ENCODE peak calls at places on chromosomes 4 and X, in nine cellular contexts. I is osteoblast, Q is IMR-90, A is PC-3, N is GM23248, G is H9, F is MM.1S, H is neural progenitor cell, C is SK-N-SH. J is an unnamed sample.

GRCh38 chr4:99968330-99968729 is 18.3 kb upstream of the H2AZ1 start:
- DNase-seq in I (peak; percentile 86), Q (peak; percentile 93), A (peak; percentile 49), N (peak; percentile 80), G (no peak), F (no peak), H (no peak), C (no peak), J (no peak)

GRCh38 chrX:18973527-18974192 is 10.3 kb downstream of the PHKA2 start:
- DNase-seq in I (no peak), Q (no peak), A (peak; percentile 16), N (no peak), G (no peak), F (no peak), H (peak; percentile 15), C (no peak), J (peak; percentile 81)

GRCh38 chr4:37476691-37477090 is 209.5 kb downstream of the RELL1 start:
- DNase-seq in I (no peak), Q (no peak), A (no peak), N (no peak), G (no peak), F (no peak), H (no peak), C (no peak), J (no peak)

GRCh38 chr4:80183196-80184052 is 13.9 kb upstream of the PRDM8 start:
- DNase-seq in I (peak; percentile 86), Q (no peak), A (no peak), N (peak; percentile 44), G (peak; percentile 36), F (no peak), H (peak; percentile 33), C (peak; percentile 79), J (no peak)

GRCh38 chr4:99868126-99868596 is 26.1 kb downstream of the LAMTOR3 start:
- DNase-seq in I (no peak), Q (peak; percentile 25), A (no peak), N (peak; percentile 88), G (peak; percentile 32), F (no peak), H (peak; percentile 26), C (no peak), J (no peak)

GRCh38 chr4:45701616-45702015 is 422.2 kb downstream of the GABRG1 start:
- DNase-seq in I (peak; percentile 31), Q (no peak), A (no peak), N (no peak), G (no peak), F (no peak), H (no peak), C (no peak), J (no peak)

GRCh38 chrX:108224218-108224617 is 132.6 kb downstream of the ATG4A start:
- DNase-seq in I (peak; percentile 51), Q (no peak), A (no peak), N (no peak), G (no peak), F (no peak), H (no peak), C (no peak), J (no peak)

GRCh38 chrX:100687128-100687527 is 43.1 kb downstream of the SRPX2 start:
- DNase-seq in I (no peak), Q (no peak), A (no peak), N (no peak), G (no peak), F (peak; percentile 37), H (no peak), C (no peak), J (no peak)

GRCh38 chrX:39582091-39582490 is 515.7 kb downstream of the BCOR start:
- DNase-seq in I (no peak), Q (no peak), A (peak; percentile 38), N (no peak), G (no peak), F (no peak), H (no peak), C (no peak), J (no peak)

GRCh38 chrX:100831219-100831946 is 11.2 kb downstream of the CSTF2 start:
- DNase-seq in I (no peak), Q (no peak), A (no peak), N (no peak), G (no peak), F (no peak), H (no peak), C (no peak), J (no peak)

GRCh38 chr4:39976141-39976944 is 1.4 kb downstream of the PDS5A start:
- DNase-seq in I (peak; percentile 91), Q (peak; percentile 82), A (peak; percentile 68), N (peak; percentile 92), G (peak; percentile 82), F (peak; percentile 85), H (peak; percentile 91), C (peak; percentile 84), J (peak; percentile 86)

GRCh38 chr4:8892556-8893226 is 21.1 kb upstream of the HMX1 start:
- DNase-seq in I (no peak), Q (no peak), A (no peak), N (no peak), G (no peak), F (no peak), H (peak; percentile 23), C (peak; percentile 50), J (no peak)

GRCh38 chr4:186216465-186217024 is 10.8 kb upstream of the KLKB1 start:
- DNase-seq in I (no peak), Q (no peak), A (no peak), N (peak; percentile 27), G (no peak), F (no peak), H (no peak), C (peak; percentile 68), J (no peak)

GRCh38 chrX:39158801-39159657 is 357.8 kb downstream of the MID1IP1 start:
- DNase-seq in I (peak; percentile 82), Q (peak; percentile 11), A (peak; percentile 33), N (peak; percentile 26), G (no peak), F (peak; percentile 66), H (no peak), C (peak; percentile 59), J (no peak)

GRCh38 chr4:42892413-42892812 is at the start of gene GRXCR1:
- DNase-seq in I (no peak), Q (no peak), A (no peak), N (no peak), G (no peak), F (no peak), H (no peak), C (no peak), J (no peak)

GRCh38 chrX:109125304-109125703 is 356.6 kb downstream of the GUCY2F start:
- DNase-seq in I (no peak), Q (no peak), A (no peak), N (no peak), G (no peak), F (no peak), H (no peak), C (no peak), J (no peak)

GRCh38 chr4:123484291-123484926 is 87.8 kb downstream of the SPRY1 start:
- DNase-seq in I (no peak), Q (peak; percentile 42), A (peak; percentile 14), N (no peak), G (no peak), F (no peak), H (no peak), C (no peak), J (no peak)

GRCh38 chr4:123479944-123480343 is 83.3 kb downstream of the SPRY1 start:
- DNase-seq in I (no peak), Q (peak; percentile 10), A (peak; percentile 62), N (peak; percentile 12), G (no peak), F (no peak), H (no peak), C (no peak), J (no peak)

GRCh38 chr4:123478859-123479345 is 82.3 kb downstream of the SPRY1 start:
- DNase-seq in I (no peak), Q (peak; percentile 49), A (peak; percentile 87), N (no peak), G (no peak), F (no peak), H (no peak), C (no peak), J (no peak)

GRCh38 chr4:123477804-123478209 is 81.2 kb downstream of the SPRY1 start:
- DNase-seq in I (no peak), Q (peak; percentile 50), A (no peak), N (peak; percentile 41), G (no peak), F (no peak), H (no peak), C (no peak), J (no peak)

DNA sequence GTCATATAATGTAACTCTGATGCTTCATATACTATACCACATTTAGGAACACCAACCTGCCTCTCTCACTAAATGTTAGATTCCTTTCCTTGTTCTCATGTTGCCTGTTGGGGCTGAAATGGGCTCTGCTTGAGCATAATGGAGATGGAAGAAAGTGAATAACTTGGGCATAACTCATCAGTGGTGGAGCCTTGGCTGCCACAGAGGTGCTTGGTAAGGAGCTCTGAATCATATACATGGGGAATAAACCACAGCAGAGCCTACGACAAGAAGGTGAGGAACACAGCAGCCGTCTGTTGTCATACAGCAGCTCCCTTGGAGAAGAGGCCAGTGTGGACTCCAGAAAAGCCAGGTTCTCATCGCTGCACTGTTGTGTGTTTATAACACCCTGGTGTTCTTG is 84.4 kb downstream of the SPRY1 start:
- DNase-seq in I (no peak), Q (peak; percentile 92), A (peak; percentile 72), N (peak; percentile 85), G (no peak), F (no peak), H (no peak), C (no peak), J (no peak)
- H3K27me3 ChIP-seq in I (no peaks in the 10 kb centered on the region), Q (no peaks in the 10 kb centered on the region), A (no peaks in the 10 kb centered on the region), N (no peaks in the 10 kb centered on the region), G (no peaks in the 10 kb centered on the region), F (no peaks in the 10 kb centered on the region), H (no peaks in the 10 kb centered on the region), C (no peaks in the 10 kb centered on the region), J (no peaks in the 10 kb centered on the region)

GRCh38 chr4:30553721-30554120 is 166.4 kb upstream of the PCDH7 start:
- DNase-seq in I (no peak), Q (peak; percentile 0), A (no peak), N (no peak), G (no peak), F (no peak), H (no peak), C (no peak), J (no peak)
- H3K4me2 ChIP-seq in I (no peak overlapping the region), Q (no peak overlapping the region), A (no peak overlapping the region), N (no peak overlapping the region), G (no peak overlapping the region), F (no peak overlapping the region), H (no peak overlapping the region), C (no peak overlapping the region), J (no peak overlapping the region)

DNA sequence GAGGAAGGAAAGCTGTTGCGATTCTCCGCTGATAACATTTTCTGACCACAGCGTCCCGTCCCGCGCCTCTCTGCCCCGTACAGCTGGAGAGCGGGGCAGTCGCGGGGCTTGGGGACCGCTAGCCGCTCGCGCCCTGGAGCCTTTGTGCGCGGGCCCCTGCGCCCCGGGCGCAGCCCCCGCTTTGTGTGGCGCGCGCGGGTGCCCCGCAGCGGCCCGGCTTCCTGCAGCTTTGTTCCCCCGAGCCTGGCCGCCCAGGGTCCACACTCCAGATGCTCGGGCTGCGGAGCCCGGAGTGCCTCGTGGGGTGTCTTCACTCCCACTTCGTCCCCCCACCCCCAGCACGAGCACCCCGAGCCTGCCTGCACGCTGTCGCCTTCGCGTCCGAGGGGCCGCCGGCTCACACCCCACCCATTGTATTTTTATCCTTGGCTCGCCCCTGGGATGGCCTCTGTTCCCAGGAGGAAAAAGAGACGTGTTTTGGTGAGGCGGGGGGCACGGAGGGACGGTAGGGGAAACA is 535 bp downstream of the TMEM131L start:
- DNase-seq in I (peak; percentile 93), Q (no peak), A (no peak), N (peak; percentile 57), G (no peak), F (no peak), H (peak; percentile 20), C (peak; percentile 75), J (peak; percentile 78)
- H4K20me1 ChIP-seq in I (peaks cover 3% of the 10 kb centered on the region), Q (peaks cover 3% of the 10 kb centered on the region), A (no peaks in the 10 kb centered on the region), N (no peaks in the 10 kb centered on the region), G (no peaks in the 10 kb centered on the region), F (no peaks in the 10 kb centered on the region), H (peaks cover 22% of the 10 kb centered on the region), C (no peaks in the 10 kb centered on the region), J (peaks cover 37% of the 10 kb centered on the region)

GRCh38 chr4:3492741-3493719 is 29.9 kb downstream of the DOK7 start:
- DNase-seq in I (peak; percentile 94), Q (peak; percentile 52), A (no peak), N (no peak), G (no peak), F (no peak), H (no peak), C (peak; percentile 76), J (no peak)
- H3K27me3 ChIP-seq in I (peaks cover 3% of the 10 kb centered on the region), Q (peaks cover 14% of the 10 kb centered on the region), A (no peaks in the 10 kb centered on the region), N (peaks cover 5% of the 10 kb centered on the region), G (peaks cover 35% of the 10 kb centered on the region), F (peaks cover 86% of the 10 kb centered on the region), H (peaks cover 72% of the 10 kb centered on the region), C (no peaks in the 10 kb centered on the region), J (no peaks in the 10 kb centered on the region)

J was measured in Karpas-422.